ENCODE peak calls at places on chromosomes 4 and X, in nine cellular contexts. F is neural crest cell; X is T follicular helper cell; W is HT-29; D is lung; B is activated naive CD4-positive, alpha-beta T cell treated with Interleukin-2 at 50 U/mL for 16 hours; I is CD4-positive, alpha-beta T cell; L is A549; E is CD4-positive, CD25-positive, alpha-beta regulatory T cell. G is an unnamed sample.

GRCh38 chrX:53263597-53264094 is 17.7 kb downstream of the IQSEC2 start:
- DNase-seq in F (no peak), X (no peak), W (peak; percentile 63), D (no peak), B (peak; percentile 42), I (no peak), L (peak; percentile 71), E (no peak), G (no peak)

GRCh38 chr4:73407227-73407673 is 3.2 kb downstream of the ALB start:
- DNase-seq in F (no peak), X (no peak), W (no peak), D (no peak), B (no peak), I (no peak), L (no peak), E (no peak), G (no peak)

GRCh38 chrX:84118769-84119168 is 69.2 kb downstream of the RPS6KA6 start:
- DNase-seq in F (no peak), X (no peak), W (peak; percentile 90), D (no peak), B (no peak), I (no peak), L (no peak), E (no peak), G (no peak)

GRCh38 chr4:20283039-20283438 is 31.3 kb downstream of the SLIT2 start:
- DNase-seq in F (no peak), X (no peak), W (no peak), D (no peak), B (no peak), I (no peak), L (no peak), E (no peak), G (no peak)

GRCh38 chr4:93776386-93777080 is 52.0 kb upstream of the ATOH1 start:
- DNase-seq in F (no peak), X (no peak), W (no peak), D (no peak), B (no peak), I (no peak), L (peak; percentile 3), E (no peak), G (no peak)

GRCh38 chrX:105882581-105883275 is 60.4 kb downstream of the NRK start:
- DNase-seq in F (no peak), X (no peak), W (no peak), D (no peak), B (no peak), I (no peak), L (no peak), E (no peak), G (no peak)

GRCh38 chr4:71377561-71377960 is 38.7 kb downstream of the SLC4A4 start:
- DNase-seq in F (no peak), X (no peak), W (peak; percentile 85), D (no peak), B (no peak), I (no peak), L (peak; percentile 2), E (no peak), G (no peak)

GRCh38 chr4:140705625-140706275 is 50.4 kb downstream of the TBC1D9 start:
- DNase-seq in F (no peak), X (no peak), W (no peak), D (no peak), B (no peak), I (no peak), L (no peak), E (no peak), G (peak; percentile 49)

GRCh38 chr4:87838207-87838606 is 5.4 kb downstream of the MEPE start:
- DNase-seq in F (no peak), X (no peak), W (peak; percentile 29), D (no peak), B (no peak), I (no peak), L (peak; percentile 7), E (no peak), G (no peak)

GRCh38 chr4:33104190-33104773 is 2384.1 kb downstream of the PCDH7 start:
- DNase-seq in F (no peak), X (no peak), W (no peak), D (no peak), B (no peak), I (no peak), L (no peak), E (no peak), G (no peak)

GRCh38 chr4:138749303-138749702 is 266.3 kb upstream of the NOCT start:
- DNase-seq in F (no peak), X (no peak), W (no peak), D (no peak), B (no peak), I (no peak), L (no peak), E (no peak), G (no peak)

GRCh38 chrX:26070882-26071281 is 67.3 kb upstream of the MAGEB18 start:
- DNase-seq in F (no peak), X (no peak), W (no peak), D (no peak), B (no peak), I (no peak), L (no peak), E (no peak), G (no peak)

GRCh38 chr4:53706422-53707032 is 115.2 kb upstream of the LNX1 start:
- DNase-seq in F (no peak), X (no peak), W (peak; percentile 60), D (no peak), B (no peak), I (no peak), L (peak; percentile 5), E (no peak), G (no peak)

GRCh38 chr4:124948976-124949597 is 236.6 kb upstream of the ANKRD50 start:
- DNase-seq in F (no peak), X (no peak), W (no peak), D (no peak), B (no peak), I (no peak), L (no peak), E (no peak), G (no peak)

GRCh38 chr4:22343606-22344005 is 172.3 kb downstream of the ADGRA3 start:
- DNase-seq in F (no peak), X (no peak), W (no peak), D (no peak), B (no peak), I (no peak), L (no peak), E (no peak), G (no peak)

GRCh38 chrX:37834937-37835336 is 12.4 kb downstream of the DYNLT3 start:
- DNase-seq in F (no peak), X (no peak), W (no peak), D (no peak), B (no peak), I (no peak), L (no peak), E (no peak), G (no peak)

GRCh38 chr4:103129174-103129573 is 29.5 kb upstream of the BDH2 start:
- DNase-seq in F (no peak), X (no peak), W (no peak), D (no peak), B (no peak), I (no peak), L (no peak), E (no peak), G (no peak)

GRCh38 chr4:114287079-114287696 is 307.7 kb upstream of the ARSJ start:
- DNase-seq in F (no peak), X (no peak), W (no peak), D (no peak), B (no peak), I (no peak), L (no peak), E (no peak), G (no peak)

GRCh38 chr4:158970786-158971185 is 132.1 kb upstream of the RAPGEF2 start:
- DNase-seq in F (no peak), X (no peak), W (no peak), D (no peak), B (no peak), I (no peak), L (no peak), E (no peak), G (no peak)

GRCh38 chr4:26860922-26861433 is 337 bp downstream of the STIM2 start:
- DNase-seq in F (peak; percentile 49), X (peak; percentile 31), W (peak; percentile 65), D (peak; percentile 36), B (peak; percentile 53), I (peak; percentile 42), L (no peak), E (no peak), G (no peak)

GRCh38 chr4:5750052-5750950 is 39.3 kb downstream of the EVC start:
- DNase-seq in F (no peak), X (no peak), W (no peak), D (no peak), B (no peak), I (no peak), L (no peak), E (no peak), G (no peak)

G was measured in caudate nucleus.